ENCODE peak calls at places on chromosomes 16 and 17, in four cellular contexts. E is upper lobe of left lung, L is ACHN, R is NCI-H1694 treated with DMSO at 0.1 percent for 48 hours. I is an unnamed sample.

GRCh38 chr16:53502331-53503269 is at the start of gene AKTIP:
- DNase-seq in L (peak; percentile 39), R (no peak), E (no peak), I (peak; percentile 79)

GRCh38 chr16:81866820-81867440 is 87.8 kb downstream of the PLCG2 start:
- DNase-seq in L (no peak), E (peak; percentile 73), R (no peak), I (no peak)

GRCh38 chr16:47643610-47644009 is 182.5 kb downstream of the PHKB start:
- DNase-seq in R (no peak), L (no peak), E (no peak), I (no peak)

GRCh38 chr17:32936894-32937500 is 9.0 kb downstream of the TMEM98 start:
- DNase-seq in L (peak; percentile 69), E (peak; percentile 70), R (peak; percentile 20), I (peak; percentile 79)

GRCh38 chr17:48873212-48873611 is 19.4 kb upstream of the ATP5MC1 start:
- DNase-seq in L (no peak), E (no peak), R (no peak), I (no peak)

GRCh38 chr16:11439216-11439615 is 94.0 kb downstream of the RMI2 start:
- DNase-seq in L (no peak), E (no peak), R (peak; percentile 78), I (no peak)

GRCh38 chr16:3328104-3328503 is 22.8 kb downstream of the ZNF75A start:
- DNase-seq in R (no peak), L (no peak), E (no peak), I (no peak)

GRCh38 chr16:29011851-29012250 is 27.0 kb downstream of the LAT start:
- DNase-seq in R (no peak), L (no peak), E (no peak), I (no peak)

GRCh38 chr17:33816842-33817241 is 438.2 kb upstream of the CCL2 start:
- DNase-seq in E (peak; percentile 26), L (no peak), R (no peak), I (no peak)

I was measured in sigmoid colon.